ENCODE peak calls at places on chromosomes 13 and 19, in ten cellular contexts. W, V, F, G, K, C, Y, Z, S and L are unnamed samples.

GRCh38 chr19:14400913-14401312 is 18.2 kb downstream of the DDX39A start:
- DNase-seq in W (no peak), V (no peak), F (no peak), G (no peak), K (peak; percentile 58), C (no peak), Y (no peak), Z (no peak), S (no peak), L (peak; percentile 52)

GRCh38 chr13:44116562-44117315 is 237.0 kb downstream of the LACC1 start:
- DNase-seq in W (peak; percentile 18), V (no peak), F (no peak), G (no peak), K (no peak), C (no peak), Y (no peak), Z (no peak), S (peak; percentile 55), L (no peak)

GRCh38 chr19:33509774-33510173 is 11.8 kb downstream of the PEPD start:
- DNase-seq in W (no peak), V (no peak), F (no peak), G (no peak), K (no peak), C (no peak), Y (no peak), Z (no peak), S (no peak), L (no peak)

GRCh38 chr19:30355586-30355985 is 16.6 kb upstream of the ZNF536 start:
- DNase-seq in W (no peak), V (no peak), F (no peak), G (no peak), K (no peak), C (no peak), Y (no peak), Z (no peak), S (no peak), L (no peak)

GRCh38 chr13:108705031-108705430 is 75.6 kb downstream of the MYO16 start:
- DNase-seq in W (no peak), V (no peak), F (no peak), G (no peak), K (no peak), C (no peak), Y (no peak), Z (no peak), S (no peak), L (no peak)

GRCh38 chr19:6678690-6679109 is 8.7 kb upstream of the TNFSF14 start:
- DNase-seq in W (no peak), V (no peak), F (no peak), G (no peak), K (no peak), C (no peak), Y (no peak), Z (no peak), S (no peak), L (peak; percentile 20)

GRCh38 chr19:13920940-13921744 is 15.1 kb downstream of the CC2D1A start:
- DNase-seq in W (peak; percentile 44), V (no peak), F (no peak), G (no peak), K (peak; percentile 51), C (no peak), Y (no peak), Z (peak; percentile 43), S (no peak), L (peak; percentile 40)

GRCh38 chr13:110480161-110480560 is 81.4 kb downstream of the RAB20 start:
- DNase-seq in W (no peak), V (no peak), F (no peak), G (no peak), K (no peak), C (no peak), Y (no peak), Z (no peak), S (no peak), L (no peak)

GRCh38 chr13:99382428-99383133 is 75.4 kb upstream of the GPR183 start:
- DNase-seq in W (no peak), V (no peak), F (no peak), G (peak; percentile 45), K (no peak), C (no peak), Y (no peak), Z (no peak), S (no peak), L (no peak)

GRCh38 chr13:20585371-20585770 is 18.4 kb downstream of the IFT88 start:
- DNase-seq in W (no peak), V (no peak), F (no peak), G (no peak), K (no peak), C (no peak), Y (no peak), Z (no peak), S (no peak), L (no peak)

GRCh38 chr13:102141625-102142472 is 260.0 kb downstream of the FGF14 start:
- DNase-seq in W (peak; percentile 35), V (no peak), F (no peak), G (no peak), K (no peak), C (no peak), Y (no peak), Z (no peak), S (no peak), L (no peak)

GRCh38 chr13:102367836-102368235 is 34.0 kb downstream of the FGF14 start:
- DNase-seq in W (no peak), V (no peak), F (no peak), G (no peak), K (peak; percentile 69), C (no peak), Y (no peak), Z (no peak), S (no peak), L (no peak)

GRCh38 chr19:47243364-47243775 is 12.4 kb upstream of the BBC3 start:
- DNase-seq in W (no peak), V (no peak), F (no peak), G (no peak), K (no peak), C (no peak), Y (no peak), Z (no peak), S (no peak), L (no peak)

GRCh38 chr13:41122838-41123237 is 9.8 kb downstream of the KBTBD6 start:
- DNase-seq in W (no peak), V (no peak), F (no peak), G (no peak), K (no peak), C (no peak), Y (no peak), Z (no peak), S (no peak), L (no peak)

GRCh38 chr19:39871886-39872866 is 26.0 kb upstream of the FBL start:
- DNase-seq in W (no peak), V (no peak), F (no peak), G (no peak), K (no peak), C (peak; percentile 75), Y (no peak), Z (no peak), S (no peak), L (no peak)

GRCh38 chr19:916645-917322 is 349 bp upstream of the KISS1R start:
- DNase-seq in W (no peak), V (no peak), F (no peak), G (no peak), K (no peak), C (peak; percentile 76), Y (no peak), Z (no peak), S (no peak), L (no peak)

GRCh38 chr19:47232422-47233211 is 1.6 kb upstream of the BBC3 start:
- DNase-seq in W (peak; percentile 82), V (no peak), F (no peak), G (peak; percentile 70), K (peak; percentile 74), C (no peak), Y (no peak), Z (no peak), S (no peak), L (peak; percentile 43)

GRCh38 chr19:51121257-51121656 is 3.4 kb upstream of the SIGLEC9 start:
- DNase-seq in W (no peak), V (no peak), F (no peak), G (no peak), K (no peak), C (no peak), Y (no peak), Z (no peak), S (no peak), L (no peak)
- H3K27me3 ChIP-seq in W (no peaks in the 10 kb centered on the region), V (no peaks in the 10 kb centered on the region), F (no peaks in the 10 kb centered on the region), G (no peaks in the 10 kb centered on the region), K (peaks cover 22% of the 10 kb centered on the region), C (no peaks in the 10 kb centered on the region), Y (no peaks in the 10 kb centered on the region), Z (no peaks in the 10 kb centered on the region), S (peaks cover 3% of the 10 kb centered on the region), L (no peaks in the 10 kb centered on the region)

GRCh38 chr13:23753523-23753922 is 135.7 kb downstream of the MIPEP start:
- DNase-seq in W (peak; percentile 68), V (no peak), F (no peak), G (no peak), K (peak; percentile 12), C (no peak), Y (no peak), Z (no peak), S (no peak), L (peak; percentile 57)
- H3K27me3 ChIP-seq in W (no peaks in the 10 kb centered on the region), V (no peaks in the 10 kb centered on the region), F (no peaks in the 10 kb centered on the region), G (no peaks in the 10 kb centered on the region), K (no peaks in the 10 kb centered on the region), C (no peaks in the 10 kb centered on the region), Y (no peaks in the 10 kb centered on the region), Z (no peaks in the 10 kb centered on the region), S (no peaks in the 10 kb centered on the region), L (no peaks in the 10 kb centered on the region)

GRCh38 chr13:52738719-52739467 is 727 bp downstream of the CNMD start:
- DNase-seq in W (no peak), V (no peak), F (no peak), G (no peak), K (no peak), C (no peak), Y (no peak), Z (no peak), S (no peak), L (no peak)

GRCh38 chr13:52737900-52738299 is 1.7 kb downstream of the CNMD start:
- DNase-seq in W (no peak), V (no peak), F (no peak), G (no peak), K (no peak), C (no peak), Y (no peak), Z (no peak), S (no peak), L (no peak)

GRCh38 chr13:52737451-52737850 is 2.2 kb downstream of the CNMD start:
- DNase-seq in W (no peak), V (no peak), F (no peak), G (no peak), K (no peak), C (no peak), Y (no peak), Z (no peak), S (no peak), L (no peak)

GRCh38 chr13:52736891-52737290 is 2.7 kb downstream of the CNMD start:
- DNase-seq in W (no peak), V (no peak), F (no peak), G (no peak), K (no peak), C (no peak), Y (no peak), Z (no peak), S (no peak), L (no peak)

GRCh38 chr13:52739468-52740071 is at the start of gene CNMD:
- DNase-seq in W (no peak), V (no peak), F (no peak), G (no peak), K (no peak), C (no peak), Y (no peak), Z (no peak), S (no peak), L (no peak)
- H3K27me3 ChIP-seq in W (peaks cover 27% of the 10 kb centered on the region), V (no peaks in the 10 kb centered on the region), F (peaks cover 14% of the 10 kb centered on the region), G (peaks cover 24% of the 10 kb centered on the region), K (peaks cover 28% of the 10 kb centered on the region), C (no peaks in the 10 kb centered on the region), Y (peaks cover 41% of the 10 kb centered on the region), Z (no peaks in the 10 kb centered on the region), S (peaks cover 53% of the 10 kb centered on the region), L (peaks cover 21% of the 10 kb centered on the region)

GRCh38 chr13:31037351-31037750 is 104.9 kb downstream of the TEX26 start:
- DNase-seq in W (no peak), V (no peak), F (no peak), G (no peak), K (no peak), C (no peak), Y (no peak), Z (no peak), S (no peak), L (no peak)
- H3K27me3 ChIP-seq in W (peaks cover 14% of the 10 kb centered on the region), V (no peaks in the 10 kb centered on the region), F (no peaks in the 10 kb centered on the region), G (no peaks in the 10 kb centered on the region), K (no peaks in the 10 kb centered on the region), C (no peaks in the 10 kb centered on the region), Y (no peaks in the 10 kb centered on the region), Z (no peaks in the 10 kb centered on the region), S (peaks cover 12% of the 10 kb centered on the region), L (no peaks in the 10 kb centered on the region)